ENCODE peak calls at places on chromosomes 4 and X, in four cellular contexts. T is GM12878, O is HepG2, S is K562. W is an unnamed sample.

GRCh38 chr4:44194365-44194764 is 254.2 kb downstream of the KCTD8 start:
- DNase-seq in T (no peak), O (no peak), S (no peak), W (no peak)

GRCh38 chrX:1248381-1249061 is 20.1 kb upstream of the CSF2RA start:
- DNase-seq in S (no peak), T (no peak), O (peak; percentile 7), W (peak; percentile 50)

GRCh38 chrX:65607070-65607742 is 60.2 kb upstream of the MSN start:
- DNase-seq in S (no peak), O (no peak), T (no peak), W (no peak)

GRCh38 chrX:33726281-33727160 is 405.6 kb downstream of the FAM47A start:
- DNase-seq in T (no peak), S (no peak), O (no peak), W (no peak)

GRCh38 chr4:22442956-22443355 is 72.9 kb downstream of the ADGRA3 start:
- DNase-seq in O (no peak), S (no peak), T (no peak), W (no peak)

GRCh38 chr4:123415977-123416376 is 19.4 kb downstream of the SPRY1 start:
- DNase-seq in O (peak; percentile 82), T (no peak), S (peak; percentile 41), W (no peak)

GRCh38 chrX:11890843-11891514 is 132.9 kb downstream of the MSL3 start:
- DNase-seq in O (no peak), T (no peak), S (no peak), W (no peak)

GRCh38 chrX:154021131-154021611 is 1.5 kb upstream of the IRAK1 start:
- DNase-seq in S (peak; percentile 27), O (no peak), T (no peak), W (no peak)

GRCh38 chrX:27660878-27661277 is 70.7 kb downstream of the DCAF8L2 start:
- DNase-seq in O (no peak), S (no peak), T (no peak), W (no peak)

GRCh38 chr4:101475246-101475645 is 127.9 kb upstream of the PPP3CA start:
- DNase-seq in S (no peak), O (no peak), T (no peak), W (no peak)

GRCh38 chrX:72130762-72131231 is 918 bp downstream of the RTL5 start:
- DNase-seq in T (no peak), O (no peak), S (no peak), W (no peak)

GRCh38 chr4:108937066-108937465 is 174.2 kb upstream of the ETNPPL start:
- DNase-seq in S (no peak), O (no peak), T (no peak), W (no peak)

GRCh38 chr4:55635760-55636621 is at the start of gene NMU:
- DNase-seq in T (no peak), S (peak; percentile 76), O (peak; percentile 13), W (no peak)

GRCh38 chrX:40920351-40920750 is 164.9 kb upstream of the USP9X start:
- DNase-seq in O (no peak), T (no peak), S (no peak), W (no peak)

GRCh38 chr4:76091052-76091451 is 16.5 kb downstream of the ART3 start:
- DNase-seq in S (no peak), T (no peak), O (no peak), W (no peak)

GRCh38 chrX:51024106-51024696 is 113.7 kb downstream of the BMP15 start:
- DNase-seq in T (no peak), S (no peak), O (no peak), W (no peak)

GRCh38 chrX:3771756-3772155 is 58.3 kb upstream of the PRKX start:
- DNase-seq in S (no peak), T (no peak), O (no peak), W (no peak)

GRCh38 chr4:147747787-147748454 is 16.0 kb downstream of the ARHGAP10 start:
- DNase-seq in S (no peak), T (no peak), O (no peak), W (no peak)

GRCh38 chrX:41148553-41148952 is 63.3 kb downstream of the USP9X start:
- DNase-seq in S (no peak), O (no peak), T (no peak), W (peak; percentile 24)

GRCh38 chr4:161350946-161351345 is 812.9 kb downstream of the FSTL5 start:
- DNase-seq in S (no peak), O (no peak), T (no peak), W (no peak)

GRCh38 chr4:5472166-5472565 is 236.2 kb downstream of the EVC2 start:
- DNase-seq in O (no peak), T (no peak), S (no peak), W (no peak)

GRCh38 chrX:67619253-67619652 is 75.4 kb downstream of the AR start:
- DNase-seq in T (no peak), O (no peak), S (no peak), W (no peak)

GRCh38 chr4:141609243-141609642 is 27.1 kb upstream of the IL15 start:
- DNase-seq in O (no peak), S (no peak), T (no peak), W (no peak)

GRCh38 chrX:357693-358471 is 28.8 kb downstream of the PPP2R3B start:
- DNase-seq in T (no peak), O (no peak), S (no peak), W (peak; percentile 38)

GRCh38 chrX:70172964-70173363 is 4.3 kb upstream of the DGAT2L6 start:
- DNase-seq in T (no peak), S (no peak), O (no peak), W (no peak)

GRCh38 chrX:39941332-39941920 is 156.3 kb downstream of the BCOR start:
- DNase-seq in T (no peak), O (no peak), S (no peak), W (no peak)

GRCh38 chr4:2911868-2912267 is 51.3 kb downstream of the NOP14 start:
- DNase-seq in T (no peak), S (no peak), O (no peak), W (no peak)

GRCh38 chr4:16225996-16226815 is at the start of gene TAPT1:
- DNase-seq in O (no peak), T (no peak), S (peak; percentile 83), W (peak; percentile 48)

GRCh38 chrX:154321624-154322023 is 26.0 kb downstream of the TKTL1 start:
- DNase-seq in T (no peak), S (peak; percentile 17), O (peak; percentile 5), W (peak; percentile 14)

DNA sequence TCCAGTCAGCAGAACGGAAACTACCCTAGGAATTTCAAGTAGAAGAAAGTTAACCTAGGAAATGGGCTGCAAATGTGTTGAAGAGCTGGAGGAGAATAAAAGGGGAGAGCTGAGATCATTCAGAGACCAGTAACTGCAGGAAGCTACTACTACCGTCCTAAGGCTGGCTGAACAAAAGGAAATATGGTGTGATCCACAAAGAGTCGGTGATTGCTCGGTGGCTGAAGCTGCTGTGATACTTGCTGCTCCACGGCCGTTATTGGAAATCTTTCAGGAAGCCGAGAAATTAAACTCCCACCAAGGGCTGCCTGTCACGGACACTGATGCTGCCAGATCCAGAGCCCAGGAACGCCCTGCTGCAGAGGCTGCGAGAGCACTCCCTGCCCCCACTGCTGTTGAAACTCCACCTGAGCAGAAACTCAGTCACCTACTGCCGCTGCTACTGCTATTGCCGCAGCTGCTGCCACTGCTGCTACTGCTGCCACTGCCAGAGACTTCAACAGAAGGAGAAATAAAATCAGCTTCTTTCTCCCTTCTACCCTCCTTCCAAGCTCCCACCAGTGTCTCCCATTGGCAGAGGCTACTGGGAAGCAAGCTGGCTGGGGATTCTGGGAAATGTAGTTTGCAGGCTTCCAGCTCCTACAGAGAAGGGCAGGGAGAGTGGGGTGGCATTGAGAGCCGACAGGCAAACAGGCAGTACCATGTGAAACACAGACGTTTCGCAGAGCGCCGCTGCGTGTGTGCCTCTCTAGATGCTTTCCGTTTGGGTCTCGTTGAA is 125.9 kb upstream of the ENPP6 start:
- DNase-seq in S (peak; percentile 60), O (peak; percentile 72), T (peak; percentile 69), W (peak; percentile 63)
- TF ChIP-seq POLR2A in S (peak; percentile 35), O (peak; percentile 70), T (peak; percentile 72), W (no peak)

GRCh38 chr4:34181311-34181808 is 2063.0 kb downstream of the ARAP2 start:
- DNase-seq in S (no peak), O (no peak), T (no peak), W (peak; percentile 90)

GRCh38 chr4:34178476-34178875 is 2065.8 kb downstream of the ARAP2 start:
- DNase-seq in T (no peak), O (no peak), S (no peak), W (no peak)

GRCh38 chr4:34183916-34184315 is 2060.4 kb downstream of the ARAP2 start:
- DNase-seq in T (no peak), S (no peak), O (no peak), W (no peak)

GRCh38 chr4:34181891-34182290 is 2062.4 kb downstream of the ARAP2 start:
- DNase-seq in T (no peak), S (no peak), O (no peak), W (no peak)

DNA sequence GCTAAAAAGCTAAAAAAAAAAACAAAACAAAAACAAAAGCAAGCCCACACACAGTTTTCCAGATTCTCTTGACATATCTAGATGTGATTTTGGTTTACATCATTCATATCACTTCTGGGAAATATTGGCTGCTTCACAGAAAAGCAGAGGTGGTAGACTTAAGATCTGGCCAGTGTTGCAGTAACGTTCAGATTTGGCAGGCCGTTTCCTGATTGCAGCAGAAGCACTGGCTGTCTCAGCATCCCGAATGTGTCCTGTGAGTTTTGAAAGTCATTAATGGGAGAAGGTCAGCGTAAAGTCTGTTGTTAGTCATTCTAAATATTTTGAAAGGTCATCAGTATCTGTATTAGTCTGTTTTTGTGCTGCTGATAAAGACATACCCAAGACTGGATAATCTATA is 2062.0 kb downstream of the ARAP2 start:
- DNase-seq in T (no peak), O (no peak), S (no peak), W (peak; percentile 73)
- TF ChIP-seq JUNB in T (no peak), O (no peak), S (no peak), W (no peak)

DNA sequence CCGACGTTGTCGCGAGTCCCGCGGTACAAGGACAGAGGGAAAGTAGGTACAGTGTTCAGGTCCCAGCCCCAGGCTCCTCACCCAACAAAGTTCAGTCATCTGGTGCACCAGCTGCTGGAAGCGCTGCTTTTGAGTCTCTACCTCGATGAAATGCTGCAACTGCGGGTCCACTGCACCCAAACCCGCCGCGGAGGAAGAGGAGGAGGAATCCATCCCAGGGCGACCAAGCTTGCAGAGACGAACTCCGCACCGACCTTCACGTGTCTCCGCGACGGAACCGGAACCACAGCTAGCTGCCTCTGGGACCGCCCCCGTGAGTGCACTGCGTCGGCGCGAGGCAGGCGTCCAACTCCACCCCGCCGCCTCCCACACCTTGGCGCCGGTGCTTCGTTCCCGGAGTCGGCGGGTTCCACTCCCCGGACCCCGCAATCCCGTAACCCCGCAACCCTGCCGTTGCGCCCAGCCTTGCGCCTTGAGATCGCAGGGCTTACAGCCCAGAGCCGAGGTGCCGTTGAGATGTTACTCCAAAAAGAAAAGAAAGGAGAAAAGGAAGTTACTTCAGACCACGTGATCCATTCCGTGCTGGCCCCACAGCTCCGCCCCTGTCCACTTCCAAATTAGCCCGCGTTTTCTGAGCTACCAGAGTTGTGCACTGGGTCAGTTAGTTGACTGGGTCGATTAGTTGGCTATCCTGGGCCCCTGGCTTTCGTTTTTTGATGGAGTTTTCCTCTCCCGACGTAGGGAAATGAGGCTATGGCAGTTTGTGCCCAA is at the start of gene TIMM8A:
- DNase-seq in O (peak; percentile 65), S (peak; percentile 87), T (peak; percentile 31), W (peak; percentile 82)
- TF ChIP-seq POLR2A in O (peak; percentile 90), S (peak; percentile 90), T (peak; percentile 88), W (peak; percentile 95)

GRCh38 chr4:60482921-60483351 is 717.2 kb upstream of the ADGRL3 start:
- DNase-seq in O (no peak), T (no peak), S (no peak), W (no peak)

GRCh38 chr4:60485279-60485678 is 714.8 kb upstream of the ADGRL3 start:
- DNase-seq in S (no peak), O (no peak), T (no peak), W (no peak)
- TF ChIP-seq JUNB in S (no peak), O (no peak), T (no peak), W (no peak)